ENCODE peak calls at places on chromosomes 6 and 20, in six cellular contexts. J is stimulated activated CD8-positive, alpha-beta memory T cell treated with anti-CD3 and anti-CD28 coated beads, Interleukin-2, amount 100 ng/mL, for 1 hour; G is suprapubic skin; U is GM20000; Q is lower lobe of right lung; S is GM12864. A is an unnamed sample.

GRCh38 chr6:22880686-22881433 is 311.5 kb downstream of the HDGFL1 start:
- DNase-seq in J (no peak), G (no peak), U (no peak), Q (no peak), S (no peak), A (no peak)

GRCh38 chr20:40925829-40926228 is 102.8 kb upstream of the TOP1 start:
- DNase-seq in J (no peak), G (no peak), U (no peak), Q (no peak), S (no peak), A (no peak)

GRCh38 chr20:373171-373890 is 7.2 kb upstream of the TRIB3 start:
- DNase-seq in J (no peak), G (no peak), U (no peak), Q (peak; percentile 67), S (no peak), A (peak; percentile 76)

GRCh38 chr6:158869010-158869603 is 49.9 kb upstream of the EZR start:
- DNase-seq in J (no peak), G (peak; percentile 74), U (no peak), Q (no peak), S (peak; percentile 70), A (no peak)

GRCh38 chr6:160253714-160254113 is 4.9 kb downstream of the SLC22A2 start:
- DNase-seq in J (no peak), G (no peak), U (no peak), Q (no peak), S (no peak), A (no peak)

GRCh38 chr6:122818866-122819265 is 29.8 kb downstream of the SMPDL3A start:
- DNase-seq in J (no peak), G (no peak), U (no peak), Q (no peak), S (no peak), A (no peak)

GRCh38 chr6:32290886-32291450 is 67.1 kb upstream of the NOTCH4 start:
- DNase-seq in J (no peak), G (no peak), U (no peak), Q (no peak), S (no peak), A (no peak)

GRCh38 chr20:41329435-41330342 is 10.9 kb upstream of the LPIN3 start:
- DNase-seq in J (peak; percentile 25), G (peak; percentile 85), U (peak; percentile 66), Q (peak; percentile 71), S (peak; percentile 33), A (peak; percentile 95)

GRCh38 chr20:47262365-47263013 is 94.0 kb downstream of the ZMYND8 start:
- DNase-seq in J (no peak), G (no peak), U (peak; percentile 69), Q (no peak), S (peak; percentile 68), A (no peak)

GRCh38 chr6:159720708-159721107 is 6.6 kb upstream of the WTAP start:
- DNase-seq in J (no peak), G (no peak), U (peak; percentile 31), Q (no peak), S (no peak), A (no peak)

GRCh38 chr6:149043476-149044130 is 273.9 kb upstream of the TAB2 start:
- DNase-seq in J (no peak), G (no peak), U (peak; percentile 21), Q (no peak), S (no peak), A (no peak)

GRCh38 chr6:162109466-162110040 is 618.0 kb downstream of the PRKN start:
- DNase-seq in J (no peak), G (no peak), U (no peak), Q (no peak), S (no peak), A (no peak)

GRCh38 chr6:56040271-56040670 is 164.9 kb upstream of the BMP5 start:
- DNase-seq in J (no peak), G (no peak), U (no peak), Q (no peak), S (no peak), A (no peak)

A was measured in kidney.